ENCODE peak calls at places on chromosome 7, in four cellular contexts. G, N, R and E are unnamed samples.

GRCh38 chr7:58087536-58088190 is 637.7 kb downstream of the ZNF716 start:
- DNase-seq in G (no peak), R (no peak), N (no peak), E (no peak)

GRCh38 chr7:134737561-134738353 is 41.7 kb upstream of the CALD1 start:
- DNase-seq in R (no peak), G (no peak), N (no peak), E (no peak)

GRCh38 chr7:31744294-31744874 is 57.4 kb downstream of the PPP1R17 start:
- DNase-seq in R (no peak), G (peak), N (no peak), E (peak)

GRCh38 chr7:106522691-106523090 is 138.3 kb downstream of the CCDC71L start:
- DNase-seq in R (no peak), G (no peak), N (no peak), E (no peak)

GRCh38 chr7:45902820-45903219 is 14.5 kb downstream of the IGFBP1 start:
- DNase-seq in G (no peak), N (no peak), R (no peak), E (no peak)

GRCh38 chr7:85104432-85105205 is 82.2 kb downstream of the SEMA3D start:
- DNase-seq in N (no peak), R (no peak), G (no peak), E (no peak)

GRCh38 chr7:19392246-19392645 is 247.0 kb upstream of the FERD3L start:
- DNase-seq in G (no peak), R (no peak), N (no peak), E (peak)

GRCh38 chr7:91847881-91848599 is 32.5 kb downstream of the MTERF1 start:
- DNase-seq in R (no peak), G (no peak), N (no peak), E (no peak)

GRCh38 chr7:157466473-157467261 is 129.9 kb downstream of the DNAJB6 start:
- DNase-seq in R (no peak), G (peak), N (no peak), E (no peak)

GRCh38 chr7:12434012-12434642 is 30.5 kb upstream of the VWDE start:
- DNase-seq in R (no peak), N (no peak), G (no peak), E (no peak)

GRCh38 chr7:46369933-46370654 is 449.0 kb upstream of the IGFBP3 start:
- DNase-seq in G (no peak), R (no peak), N (no peak), E (no peak)

GRCh38 chr7:34343667-34344066 is 314.4 kb upstream of the NPSR1 start:
- DNase-seq in G (no peak), R (no peak), N (no peak), E (no peak)

GRCh38 chr7:66257481-66257880 is 52.3 kb downstream of the TPST1 start:
- DNase-seq in N (no peak), G (no peak), R (no peak), E (no peak)

GRCh38 chr7:38858281-38858884 is 50.6 kb downstream of the VPS41 start:
- DNase-seq in G (no peak), R (no peak), N (no peak), E (no peak)

GRCh38 chr7:44375236-44375699 is 49.9 kb upstream of the CAMK2B start:
- DNase-seq in R (no peak), G (no peak), N (no peak), E (no peak)

GRCh38 chr7:134892002-134892693 is 94.2 kb upstream of the AGBL3 start:
- DNase-seq in G (no peak), N (no peak), R (no peak), E (no peak)

GRCh38 chr7:23469961-23470250 is 385 bp downstream of the IGF2BP3 start:
- DNase-seq in N (no peak), R (no peak), G (no peak), E (no peak)

GRCh38 chr7:141785711-141786552 is 4.1 kb upstream of the TAS2R5 start:
- DNase-seq in G (no peak), N (no peak), R (no peak), E (peak)

GRCh38 chr7:148699772-148700629 is 1.3 kb downstream of the CUL1 start:
- DNase-seq in R (no peak), N (no peak), G (no peak), E (no peak)

GRCh38 chr7:71131256-71131752 is 640 bp upstream of the GALNT17 start:
- DNase-seq in R (no peak), G (peak), N (no peak), E (no peak)

GRCh38 chr7:84722734-84723133 is 464.1 kb downstream of the SEMA3D start:
- DNase-seq in N (no peak), G (no peak), R (no peak), E (no peak)

GRCh38 chr7:93968911-93969620 is 35.1 kb downstream of the BET1 start:
- DNase-seq in G (no peak), N (no peak), R (no peak), E (no peak)

GRCh38 chr7:34277016-34277800 is 371.9 kb downstream of the BMPER start:
- DNase-seq in N (no peak), R (no peak), G (no peak), E (no peak)

GRCh38 chr7:141558544-141559183 is 7.5 kb downstream of the AGK start:
- DNase-seq in G (no peak), R (no peak), N (no peak), E (no peak)

GRCh38 chr7:51702673-51703072 is 386.1 kb upstream of the COBL start:
- DNase-seq in R (no peak), N (no peak), G (no peak), E (no peak)

GRCh38 chr7:51705701-51706100 is 389.1 kb upstream of the COBL start:
- DNase-seq in R (no peak), G (no peak), N (no peak), E (no peak)

GRCh38 chr7:51701935-51702334 is 385.3 kb upstream of the COBL start:
- DNase-seq in N (no peak), G (no peak), R (no peak), E (no peak)

GRCh38 chr7:51706851-51707250 is 390.2 kb upstream of the COBL start:
- DNase-seq in G (no peak), R (no peak), N (no peak), E (no peak)
- TF ChIP-seq POLR2A in G (no peak), R (no peak), N (no peak), E (no peak)

GRCh38 chr7:27172823-27173411 is 1.2 kb downstream of the HOXA10 start:
- DNase-seq in N (no peak), R (no peak), G (no peak), E (peak)
- TF ChIP-seq POLR2A in N (no peak), R (no peak), G (no peak), E (peak)

DNA sequence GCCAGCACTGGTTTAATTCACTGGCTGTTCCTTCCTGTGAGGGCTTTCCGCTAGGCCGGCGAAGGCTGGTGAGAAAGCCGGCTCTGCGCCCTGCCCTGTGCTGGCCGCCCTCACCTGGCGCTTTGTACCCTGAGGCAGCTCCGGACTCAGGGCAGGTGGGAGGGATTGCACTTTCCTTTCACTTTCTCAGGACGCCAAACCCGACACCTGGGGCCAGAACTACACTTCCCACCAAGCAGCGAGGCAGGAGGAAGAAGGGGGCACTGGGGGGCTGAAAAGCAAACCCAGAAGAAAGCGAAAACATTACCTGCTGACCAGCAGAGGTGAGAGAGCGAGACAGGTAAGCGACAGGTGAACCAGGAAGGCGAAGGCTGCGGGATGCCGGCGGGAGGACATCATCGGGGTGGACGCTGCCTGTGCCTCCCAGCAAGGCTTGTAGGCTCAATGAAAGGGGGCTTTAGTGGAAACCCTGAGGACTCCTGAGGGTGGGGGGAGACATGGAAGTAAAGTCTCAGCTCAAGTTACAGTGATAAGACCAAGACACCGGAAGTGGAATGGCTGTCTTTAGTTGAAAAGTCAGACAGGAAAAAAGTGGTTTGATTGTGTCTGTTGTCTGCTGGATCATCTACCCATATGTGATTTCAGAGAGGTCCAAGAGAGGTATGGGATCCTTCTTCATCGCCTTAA is at the start of gene RAB19:
- DNase-seq in N (no peak), G (no peak), R (no peak), E (no peak)
- TF ChIP-seq POLR2A in N (no peak), G (no peak), R (no peak), E (no peak)

GRCh38 chr7:139035588-139036353 is at the start of gene ZC3HAV1L:
- DNase-seq in G (peak), N (no peak), R (no peak), E (no peak)
- TF ChIP-seq POLR2A in G (peak), N (peak), R (no peak), E (peak)

GRCh38 chr7:102975854-102976253 is 63.1 kb downstream of the LRRC17 start:
- DNase-seq in R (no peak), N (no peak), G (no peak), E (no peak)

GRCh38 chr7:102976493-102976892 is 63.7 kb downstream of the LRRC17 start:
- DNase-seq in G (no peak), R (no peak), N (no peak), E (no peak)

GRCh38 chr7:102978280-102978679 is 65.5 kb downstream of the LRRC17 start:
- DNase-seq in G (no peak), R (no peak), N (no peak), E (no peak)

GRCh38 chr7:102973096-102973802 is 60.4 kb downstream of the LRRC17 start:
- DNase-seq in N (no peak), G (no peak), R (peak), E (no peak)

GRCh38 chr7:102974366-102975236 is 61.8 kb downstream of the LRRC17 start:
- DNase-seq in N (no peak), G (no peak), R (no peak), E (no peak)
- TF ChIP-seq POLR2A in N (no peak), G (no peak), R (no peak), E (no peak)

GRCh38 chr7:6403907-6404306 is 43.8 kb downstream of the DAGLB start:
- DNase-seq in G (no peak), R (no peak), N (no peak), E (no peak)
- TF ChIP-seq POLR2A in G (no peak), R (no peak), N (no peak), E (no peak)

GRCh38 chr7:154903083-154903731 is 99.7 kb downstream of the PAXIP1 start:
- DNase-seq in G (no peak), N (no peak), R (no peak), E (no peak)

GRCh38 chr7:154906201-154906600 is 96.7 kb downstream of the PAXIP1 start:
- DNase-seq in R (no peak), N (no peak), G (no peak), E (no peak)

GRCh38 chr7:154907651-154908620 is 95.0 kb downstream of the PAXIP1 start:
- DNase-seq in G (no peak), N (no peak), R (no peak), E (no peak)

GRCh38 chr7:154906736-154907355 is 96.1 kb downstream of the PAXIP1 start:
- DNase-seq in N (no peak), R (no peak), G (no peak), E (no peak)

GRCh38 chr7:154905615-154906014 is 97.3 kb downstream of the PAXIP1 start:
- DNase-seq in G (no peak), R (no peak), N (no peak), E (no peak)
- TF ChIP-seq POLR2A in G (no peak), R (no peak), N (no peak), E (no peak)

DNA sequence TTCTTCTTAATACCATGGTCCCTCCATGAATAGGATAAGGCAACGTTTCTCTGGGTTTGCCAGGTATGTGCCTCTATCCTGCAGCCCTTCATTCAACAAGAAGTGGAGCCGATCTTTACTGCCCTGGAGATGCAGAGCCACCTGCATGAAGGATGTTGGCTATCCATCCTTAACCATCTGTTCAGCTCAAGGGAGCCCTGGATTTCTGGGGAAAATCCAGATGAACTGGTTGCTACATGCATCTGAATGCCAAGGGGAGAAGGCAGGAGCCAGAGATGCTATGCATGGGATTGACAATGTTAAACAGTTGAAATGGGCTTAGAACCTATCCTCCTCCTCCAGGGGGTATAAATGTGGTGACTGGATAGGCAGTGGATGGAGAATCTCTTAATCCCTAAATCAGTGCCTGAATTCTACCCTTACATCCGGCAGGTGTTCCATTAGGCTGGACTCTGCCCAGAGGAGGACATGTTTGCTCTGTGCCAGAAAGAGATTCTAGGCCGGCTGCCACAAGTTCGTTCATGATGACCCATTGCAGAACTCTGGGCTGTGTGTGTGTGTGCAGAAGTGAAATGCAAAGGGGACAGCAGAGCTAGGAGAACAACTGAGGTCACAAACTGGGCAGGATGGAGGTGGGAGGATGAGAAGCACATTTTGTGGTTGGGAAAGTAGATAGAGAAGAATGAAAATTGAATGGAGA is 15.6 kb downstream of the CPED1 start:
- DNase-seq in R (no peak), N (no peak), G (peak), E (no peak)
- TF ChIP-seq POLR2A in R (no peak), N (no peak), G (no peak), E (no peak)

DNA sequence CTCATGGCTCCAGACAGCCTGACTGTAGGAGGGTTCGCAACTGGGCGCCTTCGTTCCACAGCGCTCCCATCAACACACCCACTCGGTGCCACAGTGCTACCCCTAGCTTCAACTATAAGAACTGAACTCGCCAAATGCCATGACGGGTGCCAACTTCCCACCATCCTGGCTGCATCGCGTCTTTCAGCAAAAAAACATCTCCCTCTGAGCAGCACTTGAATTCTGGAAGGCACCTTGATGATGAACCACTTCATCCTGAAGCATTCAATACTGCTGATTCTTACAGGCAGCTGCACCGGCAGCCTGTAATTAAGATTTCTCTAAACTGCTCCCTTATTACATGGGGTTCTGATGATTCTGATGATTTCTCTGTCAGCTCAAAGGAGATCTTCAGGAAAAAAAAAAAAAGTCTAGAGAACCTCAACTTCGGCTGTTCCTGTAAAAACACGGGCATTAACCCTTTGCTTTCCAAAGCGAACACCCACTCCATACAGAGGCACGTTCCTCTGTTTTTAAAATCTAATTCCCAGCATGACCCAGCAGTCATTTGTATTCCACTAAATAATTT is 1.2 kb downstream of the CYTH3 start:
- DNase-seq in N (no peak), G (peak), R (no peak), E (peak)
- TF ChIP-seq POLR2A in N (no peak), G (no peak), R (no peak), E (no peak)

GRCh38 chr7:143376396-143376795 is 4.7 kb upstream of the ZYX start:
- DNase-seq in N (no peak), R (no peak), G (no peak), E (no peak)
- TF ChIP-seq POLR2A in N (no peak), R (no peak), G (no peak), E (no peak)